ENCODE peak calls at places on chromosomes 7 and 10, in six cellular contexts. Q, Z, G, D, J and X are unnamed samples.

GRCh38 chr7:149635561-149636329 is 137.6 kb downstream of the ZNF467 start:
- DNase-seq in Q (no peak), Z (peak), G (no peak), D (no peak), J (no peak), X (no peak)

GRCh38 chr10:97383159-97383558 is 18.0 kb downstream of the RRP12 start:
- DNase-seq in Q (no peak), Z (no peak), G (no peak), D (no peak), J (no peak), X (no peak)

GRCh38 chr7:96657347-96658010 is 52.2 kb downstream of the SEM1 start:
- DNase-seq in Q (no peak), Z (no peak), G (no peak), D (no peak), J (no peak), X (no peak)

GRCh38 chr10:6363516-6363915 is 160.8 kb downstream of the PFKFB3 start:
- DNase-seq in Q (no peak), Z (no peak), G (no peak), D (no peak), J (no peak), X (no peak)

GRCh38 chr7:138008588-138009349 is 6.9 kb upstream of the CREB3L2 start:
- DNase-seq in Q (peak), Z (peak), G (no peak), D (no peak), J (peak), X (no peak)

GRCh38 chr10:44176311-44176710 is 208.6 kb downstream of the CXCL12 start:
- DNase-seq in Q (no peak), Z (no peak), G (no peak), D (no peak), J (no peak), X (no peak)

GRCh38 chr10:26821699-26822542 is 38.8 kb downstream of the ABI1 start:
- DNase-seq in Q (no peak), Z (no peak), G (no peak), D (no peak), J (no peak), X (no peak)

GRCh38 chr10:95273393-95274312 is 17.1 kb downstream of the PDLIM1 start:
- DNase-seq in Q (peak), Z (peak), G (peak), D (no peak), J (no peak), X (no peak)

GRCh38 chr7:102912742-102913141 is at the start of gene LRRC17:
- DNase-seq in Q (no peak), Z (peak), G (no peak), D (no peak), J (no peak), X (no peak)

GRCh38 chr10:110684800-110685446 is 40.8 kb downstream of the RBM20 start:
- DNase-seq in Q (no peak), Z (peak), G (no peak), D (peak), J (no peak), X (no peak)

GRCh38 chr7:44634839-44635591 is 28.6 kb downstream of the OGDH start:
- DNase-seq in Q (no peak), Z (no peak), G (peak), D (no peak), J (no peak), X (no peak)